ENCODE peak calls at places on chromosomes 2 and 18, in ten cellular contexts. O, T, Y, M, K, J, F, W, A and R are unnamed samples.

GRCh38 chr2:190378883-190379237 is 29.3 kb upstream of the MFSD6 start:
- DNase-seq in O (no peak), T (no peak), Y (no peak), M (no peak), K (no peak), J (no peak), F (no peak), W (no peak), A (no peak), R (no peak)

GRCh38 chr2:192655916-192656315 is 461.2 kb upstream of the TMEFF2 start:
- DNase-seq in O (no peak), T (no peak), Y (no peak), M (no peak), K (no peak), J (no peak), F (no peak), W (no peak), A (no peak), R (no peak)

GRCh38 chr2:64311948-64312621 is 141.9 kb upstream of the LGALSL start:
- DNase-seq in O (peak; percentile 98), T (peak; percentile 53), Y (peak; percentile 97), M (peak; percentile 83), K (no peak), J (peak; percentile 74), F (peak; percentile 78), W (peak; percentile 54), A (peak; percentile 89), R (peak; percentile 77)

GRCh38 chr18:77039196-77040140 is 93.1 kb downstream of the MBP start:
- DNase-seq in O (peak; percentile 75), T (peak; percentile 56), Y (peak; percentile 89), M (no peak), K (no peak), J (peak; percentile 43), F (no peak), W (no peak), A (no peak), R (no peak)

GRCh38 chr18:23718243-23718720 is 29.0 kb downstream of the LAMA3 start:
- DNase-seq in O (peak; percentile 67), T (no peak), Y (peak; percentile 91), M (peak; percentile 38), K (no peak), J (peak; percentile 83), F (no peak), W (no peak), A (no peak), R (no peak)

GRCh38 chr2:68987051-68987503 is 12.6 kb downstream of the GKN1 start:
- DNase-seq in O (no peak), T (no peak), Y (no peak), M (no peak), K (no peak), J (no peak), F (no peak), W (no peak), A (no peak), R (no peak)

GRCh38 chr18:49617846-49618245 is 56.0 kb downstream of the LIPG start:
- DNase-seq in O (no peak), T (no peak), Y (no peak), M (peak; percentile 7), K (no peak), J (no peak), F (no peak), W (no peak), A (no peak), R (no peak)

GRCh38 chr2:95282458-95282857 is 8.2 kb downstream of the PROM2 start:
- DNase-seq in O (no peak), T (no peak), Y (no peak), M (no peak), K (no peak), J (no peak), F (no peak), W (no peak), A (no peak), R (no peak)

GRCh38 chr2:69013837-69014796 is 1.1 kb downstream of the ANTXR1 start:
- DNase-seq in O (no peak), T (no peak), Y (peak; percentile 22), M (peak; percentile 39), K (no peak), J (peak; percentile 65), F (no peak), W (peak; percentile 34), A (no peak), R (no peak)

GRCh38 chr2:229419158-229419557 is 148.1 kb upstream of the PID1 start:
- DNase-seq in O (no peak), T (no peak), Y (no peak), M (peak; percentile 79), K (no peak), J (no peak), F (no peak), W (no peak), A (no peak), R (no peak)

GRCh38 chr2:79832540-79833234 is 319.8 kb downstream of the CTNNA2 start:
- DNase-seq in O (peak; percentile 1), T (peak; percentile 63), Y (no peak), M (no peak), K (no peak), J (no peak), F (no peak), W (peak; percentile 27), A (no peak), R (no peak)

GRCh38 chr18:2083691-2084090 is 487.6 kb downstream of the METTL4 start:
- DNase-seq in O (peak; percentile 54), T (no peak), Y (no peak), M (no peak), K (no peak), J (no peak), F (no peak), W (peak; percentile 73), A (no peak), R (no peak)